ENCODE peak calls at places on chromosomes 2 and 18, in ten cellular contexts. One of them, this sample, is unnamed.

GRCh38 chr2:30446602-30447148 is 371 bp upstream of the LCLAT1 start:
- DNase-seq in NCI-H2081: no peak
- DNase-seq in stimulated activated CD8-positive, alpha-beta memory T cell treated with anti-CD3 and anti-CD28 coated beads, Interleukin-2, amount 100 ng/mL, for 1 hour: no peak
- DNase-seq in RPMI7951: peak
- DNase-seq in HT-29: peak
- DNase-seq in memory B cell: no peak
- DNase-seq in upper lobe of right lung: no peak
- DNase-seq in kidney tubule cell: no peak
- DNase-seq in coronary artery: no peak
- DNase-seq in effector memory CD4-positive, alpha-beta T cell: no peak
- DNase-seq in this sample: no peak

GRCh38 chr18:54043484-54044256 is 180.8 kb downstream of the MBD2 start:
- DNase-seq in kidney tubule cell: peak
- DNase-seq in memory B cell: no peak
- DNase-seq in RPMI7951: no peak
- DNase-seq in upper lobe of right lung: no peak
- DNase-seq in HT-29: no peak
- DNase-seq in NCI-H2081: no peak
- DNase-seq in coronary artery: no peak
- DNase-seq in effector memory CD4-positive, alpha-beta T cell: no peak
- DNase-seq in stimulated activated CD8-positive, alpha-beta memory T cell treated with anti-CD3 and anti-CD28 coated beads, Interleukin-2, amount 100 ng/mL, for 1 hour: no peak
- DNase-seq in this sample: no peak

GRCh38 chr18:68316636-68317035 is 398.3 kb downstream of the TMX3 start:
- DNase-seq in kidney tubule cell: peak
- DNase-seq in RPMI7951: peak
- DNase-seq in NCI-H2081: no peak
- DNase-seq in effector memory CD4-positive, alpha-beta T cell: no peak
- DNase-seq in upper lobe of right lung: no peak
- DNase-seq in HT-29: no peak
- DNase-seq in memory B cell: no peak
- DNase-seq in coronary artery: no peak
- DNase-seq in stimulated activated CD8-positive, alpha-beta memory T cell treated with anti-CD3 and anti-CD28 coated beads, Interleukin-2, amount 100 ng/mL, for 1 hour: no peak
- DNase-seq in this sample: no peak

GRCh38 chr2:120587326-120587996 is 148.2 kb upstream of the GLI2 start:
- DNase-seq in upper lobe of right lung: no peak
- DNase-seq in coronary artery: no peak
- DNase-seq in effector memory CD4-positive, alpha-beta T cell: no peak
- DNase-seq in HT-29: no peak
- DNase-seq in RPMI7951: no peak
- DNase-seq in NCI-H2081: no peak
- DNase-seq in kidney tubule cell: no peak
- DNase-seq in stimulated activated CD8-positive, alpha-beta memory T cell treated with anti-CD3 and anti-CD28 coated beads, Interleukin-2, amount 100 ng/mL, for 1 hour: no peak
- DNase-seq in memory B cell: no peak
- DNase-seq in this sample: no peak

GRCh38 chr2:217800433-217801114 is 202.2 kb downstream of the TNS1 start:
- DNase-seq in kidney tubule cell: no peak
- DNase-seq in memory B cell: no peak
- DNase-seq in NCI-H2081: no peak
- DNase-seq in effector memory CD4-positive, alpha-beta T cell: no peak
- DNase-seq in upper lobe of right lung: no peak
- DNase-seq in HT-29: no peak
- DNase-seq in stimulated activated CD8-positive, alpha-beta memory T cell treated with anti-CD3 and anti-CD28 coated beads, Interleukin-2, amount 100 ng/mL, for 1 hour: no peak
- DNase-seq in RPMI7951: no peak
- DNase-seq in coronary artery: peak
- DNase-seq in this sample: peak

GRCh38 chr18:21453512-21453862 is 147.0 kb downstream of the ESCO1 start:
- DNase-seq in HT-29: no peak
- DNase-seq in NCI-H2081: no peak
- DNase-seq in upper lobe of right lung: no peak
- DNase-seq in effector memory CD4-positive, alpha-beta T cell: no peak
- DNase-seq in kidney tubule cell: peak
- DNase-seq in RPMI7951: no peak
- DNase-seq in memory B cell: no peak
- DNase-seq in stimulated activated CD8-positive, alpha-beta memory T cell treated with anti-CD3 and anti-CD28 coated beads, Interleukin-2, amount 100 ng/mL, for 1 hour: no peak
- DNase-seq in coronary artery: no peak
- DNase-seq in this sample: no peak

GRCh38 chr2:85418132-85419008 is at the start of gene SH2D6:
- DNase-seq in HT-29: peak
- DNase-seq in kidney tubule cell: peak
- DNase-seq in RPMI7951: peak
- DNase-seq in coronary artery: peak
- DNase-seq in NCI-H2081: peak
- DNase-seq in stimulated activated CD8-positive, alpha-beta memory T cell treated with anti-CD3 and anti-CD28 coated beads, Interleukin-2, amount 100 ng/mL, for 1 hour: peak
- DNase-seq in upper lobe of right lung: peak
- DNase-seq in effector memory CD4-positive, alpha-beta T cell: peak
- DNase-seq in memory B cell: peak
- DNase-seq in this sample: peak

GRCh38 chr2:54161660-54162059 is 46.2 kb downstream of the ACYP2 start:
- DNase-seq in HT-29: peak
- DNase-seq in stimulated activated CD8-positive, alpha-beta memory T cell treated with anti-CD3 and anti-CD28 coated beads, Interleukin-2, amount 100 ng/mL, for 1 hour: no peak
- DNase-seq in effector memory CD4-positive, alpha-beta T cell: no peak
- DNase-seq in upper lobe of right lung: no peak
- DNase-seq in NCI-H2081: no peak
- DNase-seq in coronary artery: no peak
- DNase-seq in memory B cell: no peak
- DNase-seq in RPMI7951: no peak
- DNase-seq in kidney tubule cell: no peak
- DNase-seq in this sample: no peak

GRCh38 chr2:3434005-3434404 is 54.5 kb downstream of the TRAPPC12 start:
- DNase-seq in RPMI7951: no peak
- DNase-seq in kidney tubule cell: no peak
- DNase-seq in HT-29: no peak
- DNase-seq in memory B cell: no peak
- DNase-seq in NCI-H2081: no peak
- DNase-seq in upper lobe of right lung: no peak
- DNase-seq in stimulated activated CD8-positive, alpha-beta memory T cell treated with anti-CD3 and anti-CD28 coated beads, Interleukin-2, amount 100 ng/mL, for 1 hour: no peak
- DNase-seq in effector memory CD4-positive, alpha-beta T cell: no peak
- DNase-seq in coronary artery: no peak
- DNase-seq in this sample: no peak

GRCh38 chr2:170525566-170525900 is 189.6 kb upstream of the SP5 start:
- DNase-seq in effector memory CD4-positive, alpha-beta T cell: no peak
- DNase-seq in memory B cell: no peak
- DNase-seq in kidney tubule cell: peak
- DNase-seq in upper lobe of right lung: peak
- DNase-seq in coronary artery: peak
- DNase-seq in NCI-H2081: no peak
- DNase-seq in HT-29: peak
- DNase-seq in RPMI7951: peak
- DNase-seq in stimulated activated CD8-positive, alpha-beta memory T cell treated with anti-CD3 and anti-CD28 coated beads, Interleukin-2, amount 100 ng/mL, for 1 hour: no peak
- DNase-seq in this sample: no peak

GRCh38 chr2:73268831-73269685 is 15.2 kb downstream of the FBXO41 start:
- DNase-seq in memory B cell: peak
- DNase-seq in HT-29: peak
- DNase-seq in stimulated activated CD8-positive, alpha-beta memory T cell treated with anti-CD3 and anti-CD28 coated beads, Interleukin-2, amount 100 ng/mL, for 1 hour: peak
- DNase-seq in coronary artery: no peak
- DNase-seq in upper lobe of right lung: peak
- DNase-seq in kidney tubule cell: peak
- DNase-seq in NCI-H2081: peak
- DNase-seq in effector memory CD4-positive, alpha-beta T cell: peak
- DNase-seq in RPMI7951: no peak
- DNase-seq in this sample: no peak

GRCh38 chr18:51630706-51631105 is 433.2 kb upstream of the MEX3C start:
- DNase-seq in HT-29: no peak
- DNase-seq in effector memory CD4-positive, alpha-beta T cell: no peak
- DNase-seq in NCI-H2081: no peak
- DNase-seq in stimulated activated CD8-positive, alpha-beta memory T cell treated with anti-CD3 and anti-CD28 coated beads, Interleukin-2, amount 100 ng/mL, for 1 hour: no peak
- DNase-seq in RPMI7951: no peak
- DNase-seq in memory B cell: no peak
- DNase-seq in kidney tubule cell: no peak
- DNase-seq in upper lobe of right lung: no peak
- DNase-seq in coronary artery: no peak
- DNase-seq in this sample: no peak

GRCh38 chr2:184187421-184187971 is 410.8 kb upstream of the ZNF804A start:
- DNase-seq in NCI-H2081: no peak
- DNase-seq in effector memory CD4-positive, alpha-beta T cell: no peak
- DNase-seq in memory B cell: no peak
- DNase-seq in kidney tubule cell: no peak
- DNase-seq in stimulated activated CD8-positive, alpha-beta memory T cell treated with anti-CD3 and anti-CD28 coated beads, Interleukin-2, amount 100 ng/mL, for 1 hour: no peak
- DNase-seq in HT-29: no peak
- DNase-seq in coronary artery: no peak
- DNase-seq in RPMI7951: no peak
- DNase-seq in upper lobe of right lung: peak
- DNase-seq in this sample: no peak

GRCh38 chr2:170371231-170371630 is 193.3 kb downstream of the MYO3B start:
- DNase-seq in stimulated activated CD8-positive, alpha-beta memory T cell treated with anti-CD3 and anti-CD28 coated beads, Interleukin-2, amount 100 ng/mL, for 1 hour: no peak
- DNase-seq in upper lobe of right lung: no peak
- DNase-seq in coronary artery: no peak
- DNase-seq in HT-29: no peak
- DNase-seq in NCI-H2081: no peak
- DNase-seq in RPMI7951: no peak
- DNase-seq in kidney tubule cell: no peak
- DNase-seq in effector memory CD4-positive, alpha-beta T cell: no peak
- DNase-seq in memory B cell: no peak
- DNase-seq in this sample: no peak

GRCh38 chr2:223537669-223538601 is 64.2 kb downstream of the SCG2 start:
- DNase-seq in coronary artery: no peak
- DNase-seq in kidney tubule cell: peak
- DNase-seq in upper lobe of right lung: no peak
- DNase-seq in NCI-H2081: peak
- DNase-seq in stimulated activated CD8-positive, alpha-beta memory T cell treated with anti-CD3 and anti-CD28 coated beads, Interleukin-2, amount 100 ng/mL, for 1 hour: no peak
- DNase-seq in effector memory CD4-positive, alpha-beta T cell: no peak
- DNase-seq in memory B cell: no peak
- DNase-seq in RPMI7951: peak
- DNase-seq in HT-29: no peak
- DNase-seq in this sample: no peak

GRCh38 chr2:233852056-233852455 is 2.3 kb downstream of the HJURP start:
- DNase-seq in RPMI7951: peak
- DNase-seq in NCI-H2081: no peak
- DNase-seq in stimulated activated CD8-positive, alpha-beta memory T cell treated with anti-CD3 and anti-CD28 coated beads, Interleukin-2, amount 100 ng/mL, for 1 hour: no peak
- DNase-seq in HT-29: no peak
- DNase-seq in memory B cell: no peak
- DNase-seq in coronary artery: no peak
- DNase-seq in effector memory CD4-positive, alpha-beta T cell: no peak
- DNase-seq in upper lobe of right lung: no peak
- DNase-seq in kidney tubule cell: no peak
- DNase-seq in this sample: no peak

GRCh38 chr2:135245055-135245454 is 193.0 kb downstream of the RAB3GAP1 start:
- DNase-seq in HT-29: peak
- DNase-seq in memory B cell: no peak
- DNase-seq in coronary artery: no peak
- DNase-seq in kidney tubule cell: peak
- DNase-seq in stimulated activated CD8-positive, alpha-beta memory T cell treated with anti-CD3 and anti-CD28 coated beads, Interleukin-2, amount 100 ng/mL, for 1 hour: no peak
- DNase-seq in RPMI7951: peak
- DNase-seq in effector memory CD4-positive, alpha-beta T cell: no peak
- DNase-seq in upper lobe of right lung: no peak
- DNase-seq in NCI-H2081: peak
- DNase-seq in this sample: no peak

GRCh38 chr2:71938108-71938507 is 209.6 kb downstream of the CYP26B1 start:
- DNase-seq in kidney tubule cell: no peak
- DNase-seq in stimulated activated CD8-positive, alpha-beta memory T cell treated with anti-CD3 and anti-CD28 coated beads, Interleukin-2, amount 100 ng/mL, for 1 hour: no peak
- DNase-seq in NCI-H2081: no peak
- DNase-seq in HT-29: no peak
- DNase-seq in coronary artery: peak
- DNase-seq in RPMI7951: no peak
- DNase-seq in effector memory CD4-positive, alpha-beta T cell: no peak
- DNase-seq in upper lobe of right lung: peak
- DNase-seq in memory B cell: no peak
- DNase-seq in this sample: no peak

This sample was measured in type B pancreatic cell.